ENCODE peak calls at places on chromosomes 5 and 9, in five cellular contexts. I is A549, L is kidney, U is GM23248, B is stomach. Q is an unnamed sample.

GRCh38 chr5:111948517-111948916 is 191.5 kb upstream of the NREP start:
- DNase-seq in B (no peak), U (peak; percentile 96), L (no peak), I (no peak), Q (no peak)

GRCh38 chr5:139767960-139768359 is 27.6 kb upstream of the PSD2 start:
- DNase-seq in L (peak; percentile 75), U (no peak), I (no peak), B (no peak), Q (no peak)

GRCh38 chr9:36928670-36929349 is 105.3 kb downstream of the PAX5 start:
- DNase-seq in I (peak; percentile 53), U (peak; percentile 76), L (no peak), B (no peak), Q (no peak)

GRCh38 chr5:132744659-132745058 is 2.6 kb upstream of the CCNI2 start:
- DNase-seq in U (no peak), I (no peak), L (no peak), B (no peak), Q (no peak)

GRCh38 chr5:145014109-145014508 is 821.0 kb downstream of the PRELID2 start:
- DNase-seq in L (no peak), I (no peak), B (no peak), U (no peak), Q (no peak)

GRCh38 chr5:111685969-111686368 is 71.0 kb downstream of the NREP start:
- DNase-seq in B (no peak), U (no peak), L (no peak), I (peak; percentile 9), Q (no peak)

GRCh38 chr5:114176356-114176755 is 185.5 kb upstream of the KCNN2 start:
- DNase-seq in I (no peak), L (no peak), U (no peak), B (no peak), Q (no peak)

GRCh38 chr5:58886315-58887207 is 303.7 kb downstream of the RAB3C start:
- DNase-seq in U (peak; percentile 76), B (peak; percentile 67), I (peak; percentile 77), L (peak; percentile 65), Q (peak; percentile 75)

GRCh38 chr9:97502984-97503861 is 1.8 kb downstream of the TMOD1 start:
- DNase-seq in L (no peak), U (no peak), I (no peak), B (no peak), Q (no peak)

GRCh38 chr9:99004717-99005460 is 61.2 kb downstream of the COL15A1 start:
- DNase-seq in L (peak; percentile 38), U (no peak), I (no peak), B (no peak), Q (no peak)

GRCh38 chr5:16759147-16759800 is 142.5 kb upstream of the RETREG1 start:
- DNase-seq in B (peak; percentile 70), U (no peak), L (no peak), I (no peak), Q (no peak)

GRCh38 chr9:97525451-97525850 is 24.0 kb downstream of the TMOD1 start:
- DNase-seq in L (no peak), B (no peak), U (peak; percentile 55), I (no peak), Q (no peak)

GRCh38 chr9:115015018-115015635 is 84.7 kb upstream of the TNFSF8 start:
- DNase-seq in I (peak; percentile 78), L (no peak), U (peak; percentile 85), B (peak; percentile 40), Q (no peak)

GRCh38 chr5:118723021-118723338 is 265.4 kb downstream of the DTWD2 start:
- DNase-seq in U (no peak), B (no peak), L (no peak), I (no peak), Q (no peak)

GRCh38 chr5:147519380-147519779 is 9.5 kb upstream of the DPYSL3 start:
- DNase-seq in U (no peak), I (no peak), L (no peak), B (no peak), Q (no peak)

GRCh38 chr5:160185954-160186353 is 43.4 kb upstream of the FABP6 start:
- DNase-seq in I (no peak), B (no peak), U (no peak), L (no peak), Q (no peak)

GRCh38 chr9:134993416-134993815 is 75.7 kb upstream of the FCN1 start:
- DNase-seq in I (no peak), L (peak; percentile 38), B (no peak), U (no peak), Q (peak; percentile 45)

GRCh38 chr9:15513335-15513734 is 2.6 kb upstream of the PSIP1 start:
- DNase-seq in L (no peak), U (peak; percentile 57), I (peak; percentile 21), B (no peak), Q (no peak)

GRCh38 chr9:124894741-124895170 is 32.8 kb downstream of the ARPC5L start:
- DNase-seq in B (no peak), U (peak; percentile 64), L (no peak), I (no peak), Q (no peak)

GRCh38 chr9:130453487-130453886 is 8.7 kb downstream of the ASS1 start:
- DNase-seq in I (no peak), B (peak; percentile 89), U (no peak), L (peak; percentile 93), Q (no peak)

GRCh38 chr5:158410976-158411375 is 552.0 kb upstream of the CLINT1 start:
- DNase-seq in L (no peak), U (peak; percentile 37), B (no peak), I (no peak), Q (no peak)

DNA sequence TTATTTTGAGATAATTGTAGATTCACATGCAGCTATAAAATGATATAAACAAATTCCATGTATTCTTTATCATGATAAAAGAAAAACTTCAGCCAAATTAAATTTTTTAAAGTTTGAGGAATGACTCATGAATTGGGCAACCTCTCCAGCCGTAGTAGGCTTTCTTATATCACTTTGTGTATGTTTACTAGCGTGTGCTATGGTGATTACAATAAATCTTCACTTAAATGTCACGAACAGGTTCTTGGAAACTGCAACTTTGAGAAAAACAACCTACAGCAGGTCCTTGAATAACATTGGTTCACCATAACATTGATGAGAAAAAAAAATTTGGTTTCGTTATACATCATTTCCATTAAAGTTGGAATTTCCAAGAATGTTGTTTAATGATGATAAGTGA is 730.9 kb upstream of the TYRP1 start:
- DNase-seq in I (no peak), L (no peak), U (peak; percentile 3), B (no peak), Q (no peak)
- H3K9me3 ChIP-seq in I (no peaks in the 10 kb centered on the region), L (no peaks in the 10 kb centered on the region), U (no peaks in the 10 kb centered on the region), B (no peaks in the 10 kb centered on the region), Q (no peaks in the 10 kb centered on the region)

DNA sequence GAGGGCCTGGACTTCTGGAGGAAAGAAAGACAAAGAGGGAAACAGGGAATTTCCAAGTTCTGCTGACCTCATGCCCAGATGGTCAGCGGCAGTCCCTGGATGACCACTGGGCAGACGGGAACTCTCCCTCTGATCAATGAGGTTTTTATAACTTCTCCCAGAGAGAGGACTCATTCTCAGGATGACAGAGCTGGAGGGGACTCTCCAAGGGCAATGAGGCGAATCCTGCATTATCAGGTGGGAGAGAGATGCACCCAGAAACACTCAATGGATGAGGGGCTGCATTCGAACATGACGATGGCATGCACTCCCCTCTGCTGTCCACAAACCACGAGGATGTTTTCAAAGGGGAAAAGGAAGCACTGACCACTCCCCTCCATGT is 12.7 kb downstream of the TNIP1 start:
- DNase-seq in B (no peak), U (peak; percentile 19), L (no peak), I (no peak), Q (no peak)
- H3K27ac ChIP-seq in B (peak overlapping the region; percentile 64), U (no peak overlapping the region), L (peak overlapping the region; percentile 88), I (no peak overlapping the region), Q (peak overlapping the region; percentile 63)

DNA sequence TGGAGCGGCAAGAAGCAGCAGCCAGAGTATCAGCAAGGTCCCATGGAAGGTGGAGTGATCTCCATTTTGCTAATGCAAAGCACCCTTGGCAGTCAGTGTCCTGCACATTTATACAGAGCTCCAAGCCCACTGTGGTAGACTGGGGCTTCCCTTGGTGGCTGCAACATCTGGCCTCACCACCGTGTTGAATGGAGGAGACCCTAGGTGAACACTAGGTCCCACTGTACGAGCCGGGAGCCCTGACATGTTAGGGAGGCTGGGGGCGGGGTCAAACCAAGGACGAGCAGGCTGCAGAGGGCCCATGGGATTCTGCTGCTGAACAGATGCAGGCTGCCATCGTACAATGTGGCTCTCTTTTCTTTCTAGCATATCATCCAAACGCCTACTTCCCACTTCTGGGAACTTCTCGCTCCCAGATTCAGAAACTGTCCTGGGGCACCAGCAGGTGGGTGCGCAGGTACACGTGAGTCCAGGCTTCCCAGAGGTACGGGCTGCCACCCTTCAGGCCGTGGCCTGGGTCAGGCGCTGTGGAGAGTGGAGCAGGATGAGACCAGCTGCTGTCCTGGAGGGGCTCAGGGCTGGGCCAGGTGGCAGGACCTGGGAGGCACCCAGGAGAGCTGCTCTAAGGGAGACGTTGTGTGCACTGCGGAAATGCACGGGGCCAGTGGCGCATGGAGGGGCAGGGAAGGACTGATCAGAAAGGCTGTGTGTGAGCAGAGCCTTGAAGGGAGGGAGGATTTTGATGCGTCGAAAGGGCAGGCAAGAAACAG is 134.9 kb upstream of the PHYKPL start:
- DNase-seq in L (peak; percentile 63), I (no peak), U (no peak), B (no peak), Q (peak; percentile 32)
- H3K9me3 ChIP-seq in L (no peaks in the 10 kb centered on the region), I (no peaks in the 10 kb centered on the region), U (no peaks in the 10 kb centered on the region), B (no peaks in the 10 kb centered on the region), Q (no peaks in the 10 kb centered on the region)

DNA sequence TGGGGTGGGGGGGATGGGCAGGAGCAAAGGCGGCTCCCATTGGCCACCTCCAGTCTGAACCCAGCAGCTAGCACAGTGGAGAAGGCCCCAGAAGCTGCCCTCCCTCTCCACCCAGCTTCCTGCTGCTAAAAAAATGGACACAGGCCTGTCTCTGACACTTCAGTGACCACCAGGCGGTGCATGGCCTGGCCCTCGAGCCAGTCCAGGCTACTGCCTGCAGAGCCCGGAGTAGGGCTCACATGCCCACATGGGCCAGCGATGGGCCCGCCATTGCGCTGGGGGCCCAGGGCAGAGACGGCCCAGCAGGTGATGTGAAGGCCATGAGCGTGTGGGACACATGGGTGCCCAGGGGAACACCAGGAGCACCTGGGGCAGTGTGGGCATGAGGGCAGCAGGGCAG is 52.1 kb upstream of the NOTCH1 start:
- DNase-seq in B (no peak), L (peak; percentile 54), U (no peak), I (no peak), Q (no peak)
- H3K27ac ChIP-seq in B (no peak overlapping the region), L (no peak overlapping the region), U (no peak overlapping the region), I (no peak overlapping the region), Q (no peak overlapping the region)

DNA sequence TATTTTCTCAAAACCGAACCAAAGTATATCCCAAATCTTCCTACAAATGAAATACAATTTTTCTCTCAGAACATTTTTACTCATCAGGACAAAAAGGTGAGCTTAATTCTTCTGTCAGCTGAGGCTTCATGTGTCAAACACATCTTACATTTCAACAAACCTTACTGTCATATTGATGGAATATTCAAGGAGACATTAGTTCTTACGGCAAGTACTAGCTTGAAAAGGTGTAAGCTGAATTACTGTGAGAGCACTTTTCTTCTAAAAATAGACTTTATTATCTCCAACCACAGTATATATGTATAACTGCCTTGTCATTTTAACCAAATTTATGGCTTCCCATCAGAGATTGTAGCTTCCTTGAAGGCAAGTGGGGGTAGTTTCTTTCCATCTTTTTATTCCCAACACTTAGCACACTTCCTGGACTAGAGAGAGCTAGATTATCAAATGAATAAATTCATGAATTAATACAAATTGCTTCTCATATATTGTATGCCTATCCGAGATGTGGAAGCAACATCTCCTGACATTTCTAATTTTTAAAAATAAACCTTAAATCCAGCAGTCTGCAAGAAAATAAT is 822.7 kb upstream of the DMAC1 start:
- DNase-seq in L (no peak), U (no peak), I (no peak), B (no peak), Q (no peak)
- H3K9me3 ChIP-seq in L (no peaks in the 10 kb centered on the region), U (no peaks in the 10 kb centered on the region), I (no peaks in the 10 kb centered on the region), B (no peaks in the 10 kb centered on the region), Q (no peaks in the 10 kb centered on the region)

GRCh38 chr9:136171009-136171800 is 33.7 kb downstream of the LHX3 start:
- DNase-seq in B (no peak), L (no peak), U (no peak), I (no peak), Q (no peak)
- H3K27ac ChIP-seq in B (no peak overlapping the region), L (no peak overlapping the region), U (no peak overlapping the region), I (no peak overlapping the region), Q (no peak overlapping the region)